ENCODE peak calls at places on chromosome 11, in seven cellular contexts. V is heart left ventricle, A is GM23338, K is sigmoid colon, L is adrenal gland, X is pancreas, Z is keratinocyte. T is an unnamed sample.

GRCh38 chr11:115665958-115666357 is 161.7 kb upstream of the CADM1 start:
- DNase-seq in A (no peak), L (no peak), V (no peak), K (peak; percentile 18), Z (no peak), X (no peak), T (no peak)

GRCh38 chr11:35688023-35688422 is 25.4 kb downstream of the TRIM44 start:
- DNase-seq in K (no peak), L (no peak), V (no peak), Z (no peak), X (no peak), A (no peak), T (no peak)

GRCh38 chr11:859394-860131 is 16.9 kb downstream of the TSPAN4 start:
- DNase-seq in L (peak; percentile 89), Z (no peak), X (no peak), V (peak; percentile 81), A (no peak), K (peak; percentile 93), T (peak; percentile 94)

GRCh38 chr11:104078995-104079394 is 42.6 kb downstream of the DDI1 start:
- DNase-seq in X (no peak), L (no peak), K (no peak), Z (no peak), A (no peak), V (no peak), T (no peak)

GRCh38 chr11:111870113-111870512 is 1.3 kb downstream of the ALG9 start:
- DNase-seq in L (no peak), A (no peak), K (no peak), X (no peak), V (no peak), Z (no peak), T (no peak)

GRCh38 chr11:766106-766940 is 11.0 kb downstream of the GATD1 start:
- DNase-seq in V (no peak), X (peak; percentile 57), A (no peak), Z (no peak), K (no peak), L (no peak), T (no peak)

GRCh38 chr11:15560689-15561467 is 446.2 kb downstream of the INSC start:
- DNase-seq in A (no peak), L (no peak), V (no peak), X (no peak), K (no peak), Z (no peak), T (no peak)

GRCh38 chr11:617912-618682 is 2.3 kb upstream of the IRF7 start:
- DNase-seq in V (no peak), Z (no peak), L (no peak), A (no peak), X (peak; percentile 58), K (peak; percentile 63), T (no peak)

GRCh38 chr11:75189075-75189474 is 38.2 kb downstream of the SLCO2B1 start:
- DNase-seq in K (no peak), V (no peak), X (no peak), A (no peak), L (no peak), Z (no peak), T (no peak)

GRCh38 chr11:86696004-86696403 is 23.6 kb upstream of the ME3 start:
- DNase-seq in Z (peak; percentile 71), X (no peak), K (no peak), A (no peak), V (no peak), L (no peak), T (peak; percentile 95)

GRCh38 chr11:125593113-125593761 is 585 bp downstream of the STT3A start:
- DNase-seq in X (no peak), K (no peak), A (peak; percentile 64), V (no peak), Z (no peak), L (no peak), T (no peak)

GRCh38 chr11:15500643-15501042 is 385.9 kb downstream of the INSC start:
- DNase-seq in V (no peak), K (no peak), A (peak; percentile 9), Z (no peak), X (no peak), L (no peak), T (no peak)

GRCh38 chr11:121415861-121416260 is 36.3 kb upstream of the SORL1 start:
- DNase-seq in A (no peak), K (no peak), Z (no peak), L (no peak), V (no peak), X (no peak), T (peak; percentile 34)

GRCh38 chr11:110182886-110183285 is 89.7 kb downstream of the ZC3H12C start:
- DNase-seq in V (no peak), A (no peak), K (no peak), L (peak; percentile 43), Z (peak; percentile 52), X (no peak), T (no peak)

GRCh38 chr11:102139081-102139498 is 28.8 kb downstream of the YAP1 start:
- DNase-seq in A (peak; percentile 31), X (no peak), V (peak; percentile 32), L (no peak), Z (peak; percentile 36), K (no peak), T (peak; percentile 69)

GRCh38 chr11:102143867-102144266 is 33.6 kb downstream of the YAP1 start:
- DNase-seq in A (no peak), V (no peak), L (no peak), K (no peak), Z (no peak), X (no peak), T (no peak)

GRCh38 chr11:102138677-102139076 is 28.4 kb downstream of the YAP1 start:
- DNase-seq in A (no peak), Z (peak; percentile 45), V (no peak), X (no peak), K (no peak), L (no peak), T (no peak)

GRCh38 chr11:102144357-102145342 is 34.4 kb downstream of the YAP1 start:
- DNase-seq in Z (no peak), V (peak; percentile 70), L (peak; percentile 75), X (no peak), A (no peak), K (no peak), T (peak; percentile 43)

GRCh38 chr11:102142333-102142732 is 32.1 kb downstream of the YAP1 start:
- DNase-seq in K (no peak), Z (no peak), L (no peak), A (no peak), X (no peak), V (no peak), T (peak; percentile 26)
- H3K4me3 ChIP-seq in K (no peak overlapping the region), Z (no peak overlapping the region), L (no peak overlapping the region), A (no peak overlapping the region), X (no peak overlapping the region), V (no peak overlapping the region), T (no peak overlapping the region)

GRCh38 chr11:6400431-6401345 is 10.4 kb downstream of the SMPD1 start:
- DNase-seq in Z (no peak), A (no peak), K (no peak), V (no peak), X (no peak), L (no peak), T (no peak)

GRCh38 chr11:6393989-6394670 is 3.9 kb downstream of the SMPD1 start:
- DNase-seq in Z (no peak), A (no peak), X (peak; percentile 79), V (no peak), L (no peak), K (no peak), T (no peak)

GRCh38 chr11:6395470-6396060 is 5.3 kb downstream of the SMPD1 start:
- DNase-seq in Z (no peak), V (no peak), X (peak; percentile 65), A (no peak), L (no peak), K (no peak), T (no peak)

GRCh38 chr11:6397636-6398035 is 7.4 kb downstream of the SMPD1 start:
- DNase-seq in L (peak; percentile 72), V (no peak), X (no peak), Z (no peak), A (no peak), K (no peak), T (peak; percentile 61)

DNA sequence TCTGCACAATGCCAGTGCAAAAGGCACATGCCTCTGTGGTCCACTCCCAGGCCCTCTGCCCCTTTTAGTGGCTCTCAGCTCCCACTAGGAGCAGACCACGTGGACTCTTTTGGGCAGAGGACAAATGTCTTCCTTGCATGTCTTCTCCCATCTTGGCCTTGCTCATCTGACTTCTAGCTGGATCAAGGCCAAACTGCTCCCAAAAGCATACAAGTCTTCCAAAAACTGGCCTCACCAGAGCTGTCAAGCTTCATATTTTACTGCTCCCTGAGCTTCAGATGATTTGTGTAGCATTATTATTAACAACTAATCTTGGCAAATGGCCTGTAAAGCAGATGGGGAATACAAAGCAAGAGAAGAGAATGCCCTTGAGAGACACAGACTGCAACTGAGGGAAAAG is 6.9 kb downstream of the SMPD1 start:
- DNase-seq in L (peak; percentile 73), K (no peak), X (no peak), A (no peak), V (no peak), Z (no peak), T (peak; percentile 39)
- H3K27ac ChIP-seq in L (peak overlapping the region; percentile 34), K (no peak overlapping the region), X (no peak overlapping the region), A (no peak overlapping the region), V (no peak overlapping the region), Z (no peak overlapping the region), T (no peak overlapping the region)

DNA sequence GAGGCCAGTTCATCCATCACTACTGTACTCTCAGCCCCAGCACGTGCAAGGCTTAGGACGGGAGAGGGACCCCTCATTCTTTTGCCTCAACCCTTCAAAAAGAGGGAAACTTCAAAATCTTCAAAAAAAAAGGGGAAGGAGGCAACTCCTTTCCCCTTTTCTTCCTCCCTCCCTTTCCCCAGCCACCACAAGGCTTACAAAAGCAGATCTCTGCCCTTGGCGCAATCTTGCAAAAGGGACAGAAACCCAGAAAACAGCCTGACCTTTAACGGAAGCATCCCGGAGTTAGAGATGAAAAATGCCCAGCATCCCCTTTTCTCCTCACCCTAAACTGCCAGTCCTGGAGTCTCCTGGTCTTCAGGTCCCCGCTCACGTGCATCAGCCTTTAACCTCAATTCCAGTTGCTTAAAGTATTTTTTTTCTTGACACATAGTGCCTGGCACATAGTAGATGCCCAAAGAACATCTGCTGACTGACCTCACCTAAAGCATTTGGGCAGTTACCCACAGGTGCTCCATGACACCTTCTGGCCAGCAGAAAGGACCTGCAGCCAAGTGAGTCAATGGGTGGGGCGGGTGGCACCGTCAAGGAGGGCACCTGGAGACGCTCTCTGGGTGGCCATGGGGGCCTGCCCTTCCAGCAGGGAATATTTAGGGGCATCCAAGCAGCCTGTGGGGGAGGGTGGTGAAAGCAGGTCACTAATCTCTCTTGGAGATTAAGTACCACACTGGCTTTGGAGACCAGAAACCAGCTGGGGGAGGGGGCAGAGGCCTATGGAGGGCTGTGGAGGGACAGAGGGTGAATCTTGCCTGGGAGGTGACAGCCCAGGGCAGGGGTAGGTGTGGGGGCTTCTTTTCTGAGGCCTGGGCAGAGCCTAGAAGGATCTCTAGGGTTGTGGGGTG is 16.3 kb downstream of the NECTIN1 start:
- DNase-seq in Z (no peak), V (no peak), A (no peak), K (no peak), L (no peak), X (peak; percentile 51), T (no peak)
- H3K4me1 ChIP-seq in Z (peaks cover 20% of the 10 kb centered on the region), V (no peaks in the 10 kb centered on the region), A (peaks cover 27% of the 10 kb centered on the region), K (no peaks in the 10 kb centered on the region), L (no peaks in the 10 kb centered on the region), X (peaks cover 18% of the 10 kb centered on the region), T (peaks cover 41% of the 10 kb centered on the region)

DNA sequence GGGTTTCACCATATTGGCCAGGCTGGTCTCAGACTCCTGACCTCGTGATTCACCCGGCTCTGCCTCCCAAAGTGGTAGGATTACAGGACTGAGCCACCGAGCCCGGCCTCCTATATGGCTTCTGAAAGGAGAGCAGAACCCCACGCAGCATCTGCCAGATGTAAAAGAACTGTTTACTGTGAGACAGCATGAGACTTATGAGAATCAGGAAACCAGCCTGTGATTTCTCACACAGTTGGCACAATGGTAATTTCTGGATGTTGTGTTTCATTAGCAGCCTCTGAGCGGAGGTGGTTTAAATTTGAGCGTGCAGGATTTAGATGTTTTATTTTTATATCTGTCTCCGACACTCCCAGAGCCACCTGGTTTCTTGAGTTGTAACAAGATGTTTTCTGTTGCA is 33.8 kb downstream of the CEP164 start:
- DNase-seq in L (no peak), A (no peak), V (no peak), X (no peak), Z (no peak), K (no peak), T (no peak)
- H3K4me3 ChIP-seq in L (no peak overlapping the region), A (no peak overlapping the region), V (no peak overlapping the region), X (no peak overlapping the region), Z (no peak overlapping the region), K (no peak overlapping the region), T (no peak overlapping the region)

T was measured in cardiac muscle cell.